ENCODE peak calls at places on chromosomes 6 and 20, in ten cellular contexts. I is iris pigment epithelial cell; U is mesothelial cell of epicardium; Q is amygdala; S is cardiac muscle cell; D is left ventricle myocardium inferior; B is MM.1S; V is stimulated activated CD8-positive, alpha-beta memory T cell treated with anti-CD3 and anti-CD28 coated beads, Interleukin-7, amount 100 ng/mL, for 1 hour; R is fibroblast of pulmonary artery; Z is foreskin fibroblast. H is an unnamed sample.

GRCh38 chr20:58479666-58480454 is 35.3 kb downstream of the APCDD1L start:
- DNase-seq in I (no peak), U (no peak), Q (no peak), S (no peak), D (peak; percentile 40), B (no peak), V (no peak), R (no peak), Z (no peak), H (no peak)

GRCh38 chr6:117404548-117404947 is 21.2 kb downstream of the ROS1 start:
- DNase-seq in I (no peak), U (no peak), Q (no peak), S (peak; percentile 46), D (no peak), B (no peak), V (no peak), R (no peak), Z (peak; percentile 71), H (no peak)

GRCh38 chr20:54197621-54198604 is 10.0 kb upstream of the PFDN4 start:
- DNase-seq in I (peak; percentile 77), U (no peak), Q (no peak), S (peak; percentile 79), D (no peak), B (peak; percentile 28), V (no peak), R (peak; percentile 80), Z (peak; percentile 87), H (no peak)

GRCh38 chr20:57231951-57232428 is 34.5 kb downstream of the BMP7 start:
- DNase-seq in I (no peak), U (no peak), Q (no peak), S (no peak), D (no peak), B (no peak), V (no peak), R (no peak), Z (no peak), H (no peak)

GRCh38 chr6:44342052-44342451 is 398 bp upstream of the SPATS1 start:
- DNase-seq in I (no peak), U (no peak), Q (no peak), S (peak; percentile 27), D (no peak), B (no peak), V (no peak), R (no peak), Z (peak; percentile 34), H (no peak)

GRCh38 chr6:150831577-150831976 is 33.9 kb upstream of the MTHFD1L start:
- DNase-seq in I (no peak), U (no peak), Q (no peak), S (no peak), D (no peak), B (no peak), V (no peak), R (no peak), Z (no peak), H (no peak)

GRCh38 chr6:100614386-100614785 is 149.7 kb upstream of the SIM1 start:
- DNase-seq in I (peak; percentile 11), U (no peak), Q (no peak), S (peak; percentile 23), D (no peak), B (no peak), V (no peak), R (no peak), Z (no peak), H (peak; percentile 69)

GRCh38 chr20:19944772-19945459 is 72.2 kb upstream of the NAA20 start:
- DNase-seq in I (peak; percentile 56), U (no peak), Q (no peak), S (peak; percentile 32), D (no peak), B (no peak), V (no peak), R (peak; percentile 40), Z (peak; percentile 32), H (no peak)

GRCh38 chr6:225121-225721 is 67.1 kb upstream of the DUSP22 start:
- DNase-seq in I (no peak), U (no peak), Q (no peak), S (no peak), D (no peak), B (no peak), V (no peak), R (peak; percentile 27), Z (no peak), H (no peak)

GRCh38 chr20:47300071-47300470 is 56.4 kb downstream of the ZMYND8 start:
- DNase-seq in I (peak; percentile 79), U (no peak), Q (no peak), S (no peak), D (no peak), B (no peak), V (no peak), R (no peak), Z (peak; percentile 44), H (no peak)

GRCh38 chr20:7406671-7407070 is 533.6 kb downstream of the HAO1 start:
- DNase-seq in I (no peak), U (no peak), Q (no peak), S (no peak), D (no peak), B (no peak), V (no peak), R (no peak), Z (no peak), H (no peak)

GRCh38 chr6:2102316-2102883 is 143.0 kb downstream of the GMDS start:
- DNase-seq in I (peak; percentile 85), U (no peak), Q (no peak), S (peak; percentile 77), D (no peak), B (no peak), V (no peak), R (peak; percentile 70), Z (no peak), H (no peak)

GRCh38 chr20:34311118-34312023 is 8.2 kb upstream of the AHCY start:
- DNase-seq in I (no peak), U (no peak), Q (no peak), S (peak; percentile 38), D (no peak), B (no peak), V (no peak), R (no peak), Z (peak; percentile 53), H (no peak)

GRCh38 chr20:3672864-3673550 is 8.8 kb downstream of the ADAM33 start:
- DNase-seq in I (no peak), U (no peak), Q (no peak), S (no peak), D (no peak), B (no peak), V (no peak), R (no peak), Z (no peak), H (no peak)

GRCh38 chr20:59403962-59404314 is 103.5 kb downstream of the EDN3 start:
- DNase-seq in I (no peak), U (no peak), Q (no peak), S (no peak), D (no peak), B (no peak), V (no peak), R (no peak), Z (no peak), H (no peak)

GRCh38 chr6:17884501-17885039 is 102.9 kb downstream of the KIF13A start:
- DNase-seq in I (no peak), U (no peak), Q (no peak), S (no peak), D (no peak), B (peak; percentile 23), V (no peak), R (no peak), Z (no peak), H (no peak)

GRCh38 chr6:148771896-148772554 is 25.2 kb downstream of the UST start:
- DNase-seq in I (no peak), U (no peak), Q (no peak), S (no peak), D (no peak), B (no peak), V (no peak), R (no peak), Z (no peak), H (no peak)

GRCh38 chr6:47669684-47670515 is 28.5 kb upstream of the ADGRF4 start:
- DNase-seq in I (peak; percentile 16), U (no peak), Q (no peak), S (peak; percentile 37), D (no peak), B (no peak), V (no peak), R (no peak), Z (no peak), H (no peak)

GRCh38 chr20:10219993-10220750 is 1.5 kb downstream of the SNAP25 start:
- DNase-seq in I (no peak), U (no peak), Q (no peak), S (no peak), D (no peak), B (no peak), V (no peak), R (no peak), Z (no peak), H (no peak)

GRCh38 chr20:5786930-5787826 is 37.0 kb downstream of the SHLD1 start:
- DNase-seq in I (peak; percentile 81), U (no peak), Q (no peak), S (peak; percentile 83), D (no peak), B (no peak), V (no peak), R (peak; percentile 75), Z (peak; percentile 82), H (peak; percentile 68)

GRCh38 chr20:5938456-5939029 is 11.8 kb downstream of the TRMT6 start:
- DNase-seq in I (no peak), U (no peak), Q (no peak), S (no peak), D (no peak), B (no peak), V (no peak), R (no peak), Z (no peak), H (no peak)